ENCODE peak calls at places on chromosomes 3 and 15, in seven cellular contexts. C is activated T-cell treated with anti-CD3 and anti-CD28 coated beads for 48 hours; B is NCI-H2081; N is AG08395; V is activated effector memory CD4-positive, alpha-beta T cell treated with anti-CD3 and anti-CD28 coated beads, Interleukin-2, amount 50 U/mL, for 16 hours; A is ascending aorta; Y is NCI-H524. J is an unnamed sample.

GRCh38 chr3:127694467-127695215 is 21.9 kb downstream of the ABTB1 start:
- DNase-seq in A (no peak), B (peak; percentile 80), V (peak; percentile 77), Y (peak; percentile 85), C (peak; percentile 28), N (no peak), J (no peak)

GRCh38 chr15:29242466-29243242 is 27.0 kb downstream of the NSMCE3 start:
- DNase-seq in B (no peak), N (peak; percentile 16), Y (peak; percentile 79), V (no peak), C (no peak), A (no peak), J (no peak)

GRCh38 chr15:88625943-88626741 is 5.0 kb downstream of the AEN start:
- DNase-seq in Y (no peak), C (no peak), B (no peak), N (no peak), A (no peak), V (no peak), J (no peak)

GRCh38 chr15:77671274-77672056 is 38.8 kb upstream of the LINGO1 start:
- DNase-seq in B (no peak), C (no peak), Y (no peak), A (no peak), N (no peak), V (no peak), J (no peak)

GRCh38 chr3:156332304-156332703 is 211.9 kb downstream of the KCNAB1 start:
- DNase-seq in C (no peak), V (no peak), B (no peak), N (no peak), A (no peak), Y (no peak), J (no peak)

GRCh38 chr3:29201609-29202008 is 79.3 kb upstream of the RBMS3 start:
- DNase-seq in V (no peak), Y (no peak), C (no peak), A (no peak), N (no peak), B (no peak), J (no peak)

GRCh38 chr15:94395626-94396025 is 164.3 kb downstream of the MCTP2 start:
- DNase-seq in C (no peak), V (no peak), B (peak; percentile 12), N (peak; percentile 31), Y (no peak), A (no peak), J (no peak)

GRCh38 chr3:155270063-155270462 is 23.4 kb downstream of the STRIT1 start:
- DNase-seq in N (no peak), Y (no peak), V (no peak), A (no peak), B (no peak), C (no peak), J (no peak)

GRCh38 chr15:67108122-67108871 is 42.9 kb downstream of the SMAD3 start:
- DNase-seq in B (no peak), Y (no peak), A (no peak), C (no peak), N (no peak), V (no peak), J (no peak)

GRCh38 chr3:69116897-69117296 is 5.5 kb downstream of the LMOD3 start:
- DNase-seq in V (no peak), C (no peak), Y (no peak), N (no peak), A (no peak), B (no peak), J (no peak)

GRCh38 chr3:187196573-187197094 is 652 bp upstream of the RTP1 start:
- DNase-seq in A (no peak), V (no peak), B (no peak), N (no peak), C (no peak), Y (no peak), J (no peak)

GRCh38 chr15:36905908-36906307 is 194.4 kb downstream of the MEIS2 start:
- DNase-seq in Y (no peak), N (peak; percentile 79), C (no peak), B (no peak), V (no peak), A (no peak), J (no peak)

GRCh38 chr15:77420610-77421369 is at the start of gene HMG20A:
- DNase-seq in V (peak; percentile 81), C (peak; percentile 49), A (peak; percentile 73), N (peak; percentile 65), Y (peak; percentile 89), B (peak; percentile 83), J (peak; percentile 74)

GRCh38 chr15:27258287-27258686 is 287.3 kb downstream of the GABRG3 start:
- DNase-seq in N (no peak), C (no peak), A (no peak), B (no peak), Y (peak; percentile 31), V (no peak), J (no peak)

GRCh38 chr3:66418432-66419052 is 82.3 kb downstream of the LRIG1 start:
- DNase-seq in N (no peak), V (no peak), C (no peak), B (no peak), Y (no peak), A (peak; percentile 87), J (no peak)

GRCh38 chr3:11558461-11558903 is 85.2 kb downstream of the VGLL4 start:
- DNase-seq in Y (no peak), A (no peak), C (no peak), B (no peak), V (no peak), N (no peak), J (no peak)

GRCh38 chr15:59042041-59042440 is 54.6 kb downstream of the RNF111 start:
- DNase-seq in N (no peak), V (no peak), Y (no peak), B (no peak), A (no peak), C (no peak), J (no peak)

GRCh38 chr3:81684739-81685395 is 76.6 kb downstream of the GBE1 start:
- DNase-seq in V (no peak), N (peak; percentile 21), B (no peak), C (no peak), Y (no peak), A (no peak), J (no peak)

GRCh38 chr3:145088917-145089316 is 1072.1 kb downstream of the PLOD2 start:
- DNase-seq in N (no peak), V (no peak), B (no peak), Y (no peak), A (no peak), C (no peak), J (no peak)

GRCh38 chr15:43185161-43186002 is at the start of gene CCNDBP1:
- DNase-seq in B (peak; percentile 83), A (peak; percentile 97), C (peak; percentile 90), V (peak; percentile 95), N (peak; percentile 97), Y (peak; percentile 86), J (no peak)

GRCh38 chr3:172824229-172824628 is 73.7 kb downstream of the ECT2 start:
- DNase-seq in Y (peak; percentile 47), A (no peak), C (no peak), V (no peak), B (no peak), N (no peak), J (no peak)

GRCh38 chr3:139117136-139117675 is 72.5 kb upstream of the PRR23C start:
- DNase-seq in A (no peak), Y (no peak), C (no peak), V (no peak), B (no peak), N (no peak), J (no peak)

GRCh38 chr15:62241135-62241770 is 76.2 kb upstream of the C2CD4B start:
- DNase-seq in A (peak; percentile 52), C (peak; percentile 4), V (no peak), N (peak; percentile 13), B (no peak), Y (peak; percentile 54), J (no peak)

GRCh38 chr3:54094926-54095325 is 27.4 kb upstream of the CACNA2D3 start:
- DNase-seq in V (no peak), N (no peak), B (no peak), Y (no peak), C (no peak), A (no peak), J (no peak)

GRCh38 chr3:4721511-4721911 is 228.4 kb downstream of the ITPR1 start:
- DNase-seq in Y (no peak), A (no peak), B (no peak), V (no peak), C (no peak), N (peak; percentile 83), J (no peak)

GRCh38 chr15:66803182-66803729 is 101.2 kb downstream of the SMAD6 start:
- DNase-seq in Y (no peak), N (peak; percentile 99), C (no peak), V (peak; percentile 46), B (no peak), A (peak; percentile 97), J (peak; percentile 91)